ENCODE peak calls at places on chromosomes 4 and X, in nine cellular contexts. T is RPMI7951; V is stimulated activated CD8-positive, alpha-beta memory T cell treated with anti-CD3 and anti-CD28 coated beads, Interleukin-15, amount 100 ng/mL, for 24 hours; O is mammary epithelial cell; N is AG08395; E is cardiac septum; Y is breast epithelium; U is NCI-H1417; S is activated T-cell treated with anti-CD3 and anti-CD28 coated beads, Interleukin-2, amount 50 U/mL, for 72 hours. L is an unnamed sample.

GRCh38 chr4:148118628-148119027 is 323.6 kb downstream of the NR3C2 start:
- DNase-seq in T (no peak), V (no peak), O (no peak), N (no peak), E (no peak), Y (no peak), U (no peak), S (no peak), L (no peak)

GRCh38 chr4:108116423-108117168 is 52.1 kb downstream of the LEF1 start:
- DNase-seq in T (no peak), V (no peak), O (no peak), N (no peak), E (no peak), Y (no peak), U (no peak), S (peak), L (no peak)

GRCh38 chrX:43822015-43822414 is 60.2 kb downstream of the MAOB start:
- DNase-seq in T (peak), V (no peak), O (peak), N (no peak), E (no peak), Y (no peak), U (no peak), S (no peak), L (no peak)

GRCh38 chr4:67288964-67289363 is 256.3 kb downstream of the CENPC start:
- DNase-seq in T (peak), V (no peak), O (no peak), N (no peak), E (no peak), Y (no peak), U (peak), S (peak), L (no peak)

GRCh38 chr4:187576751-187577150 is 418.8 kb upstream of the ZFP42 start:
- DNase-seq in T (no peak), V (no peak), O (no peak), N (no peak), E (no peak), Y (no peak), U (no peak), S (no peak), L (no peak)

GRCh38 chr4:124697441-124697840 is 15.1 kb downstream of the ANKRD50 start:
- DNase-seq in T (no peak), V (no peak), O (no peak), N (no peak), E (no peak), Y (no peak), U (no peak), S (no peak), L (no peak)

GRCh38 chrX:131792356-131792749 is 230.7 kb upstream of the STK26 start:
- DNase-seq in T (no peak), V (no peak), O (peak), N (peak), E (peak), Y (peak), U (peak), S (no peak), L (peak)

GRCh38 chr4:38696697-38697096 is 32.7 kb downstream of the KLF3 start:
- DNase-seq in T (no peak), V (no peak), O (no peak), N (no peak), E (no peak), Y (no peak), U (no peak), S (no peak), L (no peak)

GRCh38 chr4:112418092-112418491 is 97.9 kb downstream of the NEUROG2 start:
- DNase-seq in T (no peak), V (no peak), O (no peak), N (no peak), E (no peak), Y (no peak), U (no peak), S (no peak), L (no peak)

GRCh38 chrX:39839371-39839770 is 258.4 kb downstream of the BCOR start:
- DNase-seq in T (no peak), V (no peak), O (no peak), N (no peak), E (no peak), Y (no peak), U (no peak), S (no peak), L (no peak)

L was measured in NCI-H2227 treated with DMSO at 0.1 percent for 48 hours.